ENCODE peak calls at places on chromosomes 16 and 17, in nine cellular contexts. G, D, K, Q, Y, I, F, S and R are unnamed samples.

GRCh38 chr17:17320188-17320910 is 17.2 kb downstream of the NT5M start:
- DNase-seq in G (no peak), D (no peak), K (no peak), Q (no peak), Y (no peak), I (no peak), F (no peak), S (no peak), R (no peak)

GRCh38 chr16:52561910-52562741 is 15.2 kb upstream of the TOX3 start:
- DNase-seq in G (no peak), D (no peak), K (no peak), Q (no peak), Y (no peak), I (no peak), F (no peak), S (no peak), R (no peak)

GRCh38 chr16:53510704-53511070 is 7.7 kb upstream of the AKTIP start:
- DNase-seq in G (no peak), D (no peak), K (no peak), Q (no peak), Y (no peak), I (no peak), F (no peak), S (no peak), R (no peak)

GRCh38 chr16:19963306-19963705 is 78.7 kb upstream of the GPRC5B start:
- DNase-seq in G (no peak), D (no peak), K (no peak), Q (no peak), Y (no peak), I (no peak), F (no peak), S (no peak), R (no peak)

GRCh38 chr17:66087073-66087472 is 104.9 kb downstream of the CEP112 start:
- DNase-seq in G (no peak), D (peak), K (no peak), Q (no peak), Y (peak), I (no peak), F (no peak), S (no peak), R (no peak)

GRCh38 chr17:39751016-39751543 is 13.3 kb downstream of the GRB7 start:
- DNase-seq in G (no peak), D (no peak), K (no peak), Q (no peak), Y (no peak), I (no peak), F (no peak), S (no peak), R (no peak)

GRCh38 chr16:337975-338575 is 14.4 kb downstream of the AXIN1 start:
- DNase-seq in G (no peak), D (no peak), K (no peak), Q (no peak), Y (no peak), I (no peak), F (no peak), S (no peak), R (no peak)

GRCh38 chr17:59769891-59770290 is 62.4 kb downstream of the VMP1 start:
- DNase-seq in G (no peak), D (no peak), K (peak), Q (no peak), Y (peak), I (peak), F (no peak), S (no peak), R (no peak)

GRCh38 chr17:14143678-14144077 is 74.4 kb downstream of the COX10 start:
- DNase-seq in G (no peak), D (peak), K (peak), Q (no peak), Y (no peak), I (no peak), F (no peak), S (no peak), R (no peak)

GRCh38 chr17:42780816-42781638 is 617 bp downstream of the WNK4 start:
- DNase-seq in G (no peak), D (no peak), K (no peak), Q (no peak), Y (no peak), I (no peak), F (peak), S (no peak), R (no peak)

GRCh38 chr16:4372315-4372577 is 598 bp downstream of the VASN start:
- DNase-seq in G (no peak), D (no peak), K (no peak), Q (no peak), Y (no peak), I (no peak), F (no peak), S (no peak), R (no peak)

GRCh38 chr16:4375717-4376116 is 4.1 kb downstream of the VASN start:
- DNase-seq in G (no peak), D (no peak), K (peak), Q (no peak), Y (peak), I (no peak), F (no peak), S (no peak), R (no peak)

GRCh38 chr16:4373356-4373908 is 1.8 kb downstream of the VASN start:
- DNase-seq in G (no peak), D (no peak), K (no peak), Q (no peak), Y (no peak), I (no peak), F (no peak), S (no peak), R (no peak)

GRCh38 chr16:4372578-4373355 is 1.1 kb downstream of the VASN start:
- DNase-seq in G (no peak), D (no peak), K (no peak), Q (peak), Y (peak), I (no peak), F (no peak), S (peak), R (no peak)

GRCh38 chr16:4373909-4374742 is 2.5 kb downstream of the VASN start:
- DNase-seq in G (no peak), D (peak), K (peak), Q (peak), Y (peak), I (no peak), F (peak), S (no peak), R (no peak)
- H3K4me3 ChIP-seq in G (peak), D (peak), K (peak), Q (peak), Y (peak), I (no peak), F (peak), S (no peak), R (peak)

DNA sequence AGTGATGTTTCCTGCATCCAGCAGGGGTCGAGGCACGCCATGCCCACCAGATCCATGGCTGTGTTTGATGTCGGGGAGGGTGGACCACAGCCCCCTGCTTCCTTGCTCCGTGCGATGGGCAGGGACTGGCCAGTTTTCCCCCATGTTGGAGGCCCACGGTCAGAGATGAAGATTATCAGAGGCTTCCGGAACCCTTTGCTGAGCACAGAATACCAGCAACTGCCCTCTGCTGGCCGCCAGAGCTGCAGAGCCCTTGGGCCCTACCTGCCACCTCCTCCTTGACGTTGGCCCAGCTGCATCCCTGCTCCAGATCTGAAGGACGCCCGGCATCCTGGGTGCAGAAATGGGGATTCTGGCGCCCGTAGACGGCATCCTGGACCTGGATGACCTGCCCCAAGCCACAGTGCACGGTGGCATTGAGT is 23.7 kb upstream of the BCO1 start:
- DNase-seq in G (peak), D (peak), K (peak), Q (no peak), Y (peak), I (peak), F (peak), S (peak), R (no peak)
- TF ChIP-seq CTCF in G (peak), D (peak), K (peak), Q (no peak), Y (peak), I (peak), F (peak), S (no peak), R (peak)

GRCh38 chr17:6548578-6549330 is 7.6 kb downstream of the PITPNM3 start:
- DNase-seq in G (no peak), D (no peak), K (peak), Q (no peak), Y (no peak), I (no peak), F (no peak), S (peak), R (no peak)
- H3K4me3 ChIP-seq in G (no peak), D (no peak), K (no peak), Q (no peak), Y (no peak), I (no peak), F (no peak), S (no peak), R (no peak)

DNA sequence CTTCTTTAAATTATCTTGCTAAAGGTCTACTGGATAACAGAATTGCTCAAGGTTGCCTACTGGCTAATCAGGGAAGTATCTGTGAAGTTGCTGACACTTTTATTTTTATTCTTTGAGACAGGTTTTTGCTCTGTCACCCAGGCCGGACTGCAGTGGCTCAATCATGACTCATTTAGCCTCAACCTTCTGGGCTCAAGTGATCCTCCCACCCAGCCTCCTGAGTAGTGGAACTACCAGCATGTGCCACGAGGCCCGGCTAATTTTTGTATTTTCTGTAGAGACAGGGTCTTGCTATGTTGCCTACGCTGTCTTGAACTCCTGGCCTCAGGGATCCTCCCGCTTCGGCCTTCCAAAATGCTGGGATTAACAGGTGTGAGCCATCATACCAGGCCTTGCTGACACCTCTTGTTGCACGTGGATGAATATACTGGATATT is 43.1 kb downstream of the GLG1 start:
- DNase-seq in G (peak), D (peak), K (peak), Q (peak), Y (peak), I (no peak), F (no peak), S (no peak), R (no peak)
- TF ChIP-seq CTCF in G (no peak), D (no peak), K (no peak), Q (no peak), Y (no peak), I (no peak), F (no peak), S (no peak), R (no peak)

GRCh38 chr17:12974319-12974661 is 43.5 kb downstream of the ELAC2 start:
- DNase-seq in G (no peak), D (no peak), K (no peak), Q (no peak), Y (peak), I (no peak), F (no peak), S (no peak), R (no peak)
- H3K4me3 ChIP-seq in G (no peak), D (peak), K (no peak), Q (peak), Y (peak), I (no peak), F (peak), S (no peak), R (peak)

DNA sequence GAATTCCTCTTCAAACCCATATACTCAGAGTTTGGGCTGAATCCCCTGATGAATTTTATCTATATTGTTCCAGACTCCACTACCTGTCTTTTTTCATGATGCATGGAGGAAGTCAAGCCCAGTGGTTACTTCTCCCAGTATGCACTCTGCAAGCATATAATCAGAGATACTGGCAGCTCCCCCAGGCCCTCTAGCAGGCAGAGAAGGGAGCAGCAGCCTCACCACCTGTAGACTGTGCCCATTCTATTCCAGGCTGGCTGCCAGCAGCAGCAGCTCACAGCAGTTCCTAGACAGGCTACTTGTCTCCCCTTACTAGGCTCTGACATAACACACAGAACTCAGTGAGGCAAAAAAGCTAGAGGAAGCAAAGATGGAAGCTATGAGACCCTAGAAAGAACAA is 3.4 kb downstream of the MKS1 start:
- DNase-seq in G (no peak), D (no peak), K (no peak), Q (no peak), Y (no peak), I (no peak), F (no peak), S (no peak), R (no peak)
- TF ChIP-seq CTCF in G (peak), D (no peak), K (no peak), Q (no peak), Y (no peak), I (no peak), F (peak), S (no peak), R (peak)